ENCODE peak calls at places on chromosomes 5 and 9, in seven cellular contexts. One of them, this sample, is unnamed.

GRCh38 chr5:64874753-64875152 is 106.0 kb downstream of the CWC27 start:
- DNase-seq in progenitor cell of endocrine pancreas: no peak
- DNase-seq in HFFc6: no peak
- DNase-seq in lung: no peak
- DNase-seq in heart right ventricle: no peak
- DNase-seq in A673: no peak
- DNase-seq in fibroblast of mammary gland: peak
- DNase-seq in this sample: no peak

GRCh38 chr5:78187172-78187571 is 107.3 kb downstream of the AP3B1 start:
- DNase-seq in progenitor cell of endocrine pancreas: no peak
- DNase-seq in HFFc6: no peak
- DNase-seq in lung: no peak
- DNase-seq in heart right ventricle: no peak
- DNase-seq in A673: no peak
- DNase-seq in fibroblast of mammary gland: no peak
- DNase-seq in this sample: no peak

GRCh38 chr5:174242573-174242972 is 197.1 kb downstream of the NSG2 start:
- DNase-seq in progenitor cell of endocrine pancreas: no peak
- DNase-seq in HFFc6: no peak
- DNase-seq in lung: no peak
- DNase-seq in heart right ventricle: no peak
- DNase-seq in A673: no peak
- DNase-seq in fibroblast of mammary gland: no peak
- DNase-seq in this sample: no peak

GRCh38 chr9:98807811-98808195 is 333 bp downstream of the GALNT12 start:
- DNase-seq in progenitor cell of endocrine pancreas: no peak
- DNase-seq in HFFc6: no peak
- DNase-seq in lung: no peak
- DNase-seq in heart right ventricle: no peak
- DNase-seq in A673: no peak
- DNase-seq in fibroblast of mammary gland: no peak
- DNase-seq in this sample: no peak

GRCh38 chr9:72089461-72090130 is 29.2 kb upstream of the C9orf57 start:
- DNase-seq in progenitor cell of endocrine pancreas: no peak
- DNase-seq in HFFc6: no peak
- DNase-seq in lung: no peak
- DNase-seq in heart right ventricle: no peak
- DNase-seq in A673: no peak
- DNase-seq in fibroblast of mammary gland: no peak
- DNase-seq in this sample: no peak

GRCh38 chr9:136424750-136425362 is 14.4 kb downstream of the PMPCA start:
- DNase-seq in progenitor cell of endocrine pancreas: no peak
- DNase-seq in HFFc6: no peak
- DNase-seq in lung: no peak
- DNase-seq in heart right ventricle: no peak
- DNase-seq in A673: no peak
- DNase-seq in fibroblast of mammary gland: no peak
- DNase-seq in this sample: no peak

GRCh38 chr9:136525841-136526499 is 19.9 kb downstream of the NOTCH1 start:
- DNase-seq in progenitor cell of endocrine pancreas: no peak
- DNase-seq in HFFc6: no peak
- DNase-seq in lung: no peak
- DNase-seq in heart right ventricle: no peak
- DNase-seq in A673: no peak
- DNase-seq in fibroblast of mammary gland: no peak
- DNase-seq in this sample: peak

GRCh38 chr5:173303878-173304590 is 24.2 kb downstream of the STC2 start:
- DNase-seq in progenitor cell of endocrine pancreas: no peak
- DNase-seq in HFFc6: no peak
- DNase-seq in lung: no peak
- DNase-seq in heart right ventricle: no peak
- DNase-seq in A673: no peak
- DNase-seq in fibroblast of mammary gland: no peak
- DNase-seq in this sample: no peak

GRCh38 chr9:84293001-84293798 is 47.4 kb downstream of the SLC28A3 start:
- DNase-seq in progenitor cell of endocrine pancreas: no peak
- DNase-seq in HFFc6: no peak
- DNase-seq in lung: no peak
- DNase-seq in heart right ventricle: no peak
- DNase-seq in A673: no peak
- DNase-seq in fibroblast of mammary gland: no peak
- DNase-seq in this sample: no peak

DNA sequence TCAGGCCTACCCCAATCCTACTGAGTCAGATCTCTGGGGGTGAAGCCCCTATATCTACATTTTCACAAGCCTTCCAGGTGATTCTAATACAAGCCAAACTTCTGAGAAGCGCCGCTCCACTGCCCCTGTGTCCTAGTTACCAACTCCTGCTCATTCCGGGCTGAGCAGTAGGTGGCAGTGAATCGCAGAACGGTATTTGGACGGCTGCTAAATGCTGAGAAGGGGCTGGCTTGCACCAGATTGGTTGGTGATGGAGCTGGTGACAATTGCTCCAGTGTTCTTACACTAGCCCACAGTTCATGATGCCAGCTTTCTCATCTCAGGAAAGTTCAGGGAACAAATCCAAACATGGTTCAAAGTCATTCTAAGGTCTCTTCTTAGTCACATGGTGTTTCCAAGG is 31.1 kb upstream of the FGF1 start:
- DNase-seq in progenitor cell of endocrine pancreas: peak
- DNase-seq in HFFc6: peak
- DNase-seq in lung: peak
- DNase-seq in heart right ventricle: peak
- DNase-seq in A673: peak
- DNase-seq in fibroblast of mammary gland: peak
- DNase-seq in this sample: peak
- TF ChIP-seq CTCF in progenitor cell of endocrine pancreas: peak
- TF ChIP-seq CTCF in HFFc6: no peak
- TF ChIP-seq CTCF in lung: no peak
- TF ChIP-seq CTCF in heart right ventricle: peak
- TF ChIP-seq CTCF in A673: peak
- TF ChIP-seq CTCF in fibroblast of mammary gland: peak
- TF ChIP-seq CTCF in this sample: peak

DNA sequence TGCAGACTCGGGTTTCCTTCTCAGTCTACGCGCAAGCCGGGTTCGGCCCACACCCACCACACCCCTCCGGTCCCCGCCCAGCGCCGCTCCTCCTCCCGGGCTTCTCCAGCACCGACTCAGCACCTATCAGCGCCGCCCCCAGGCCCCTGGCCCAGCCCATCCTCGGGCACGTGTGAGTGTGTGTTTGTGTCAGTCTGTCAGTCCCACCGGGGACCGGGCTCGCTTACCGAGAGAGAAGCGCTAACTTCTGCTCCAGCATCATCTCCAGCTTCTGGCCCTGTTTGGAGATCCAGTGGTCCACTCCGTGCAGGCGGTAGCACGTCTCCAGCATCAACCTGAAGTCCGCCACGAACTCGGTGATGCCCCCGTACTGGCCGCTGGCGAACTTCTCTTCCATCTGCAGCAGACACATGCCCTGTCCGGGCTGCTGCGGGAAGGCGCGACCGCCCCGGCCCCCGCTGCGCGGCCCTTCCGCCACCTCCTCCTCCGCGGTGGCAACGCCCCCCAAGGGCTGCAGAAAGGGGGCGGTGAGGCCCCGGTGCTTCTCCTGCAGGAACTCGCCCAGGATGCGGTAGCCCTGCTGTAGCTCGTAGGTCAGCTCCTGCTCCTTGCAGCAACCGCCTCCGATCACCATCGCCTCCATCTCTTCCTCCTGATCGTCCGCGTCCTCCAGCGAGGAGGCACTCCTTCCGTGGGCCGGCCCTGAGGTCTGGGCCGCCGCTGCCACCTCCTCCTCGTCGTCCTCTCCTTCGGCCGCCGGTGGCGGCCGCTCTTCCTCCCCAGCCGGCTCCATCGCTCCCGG is 8.3 kb downstream of the RANBP6 start:
- DNase-seq in progenitor cell of endocrine pancreas: peak
- DNase-seq in HFFc6: peak
- DNase-seq in lung: peak
- DNase-seq in heart right ventricle: peak
- DNase-seq in A673: peak
- DNase-seq in fibroblast of mammary gland: peak
- DNase-seq in this sample: peak
- TF ChIP-seq CTCF in progenitor cell of endocrine pancreas: no peak
- TF ChIP-seq CTCF in HFFc6: peak
- TF ChIP-seq CTCF in lung: no peak
- TF ChIP-seq CTCF in heart right ventricle: no peak
- TF ChIP-seq CTCF in A673: no peak
- TF ChIP-seq CTCF in fibroblast of mammary gland: no peak
- TF ChIP-seq CTCF in this sample: no peak

DNA sequence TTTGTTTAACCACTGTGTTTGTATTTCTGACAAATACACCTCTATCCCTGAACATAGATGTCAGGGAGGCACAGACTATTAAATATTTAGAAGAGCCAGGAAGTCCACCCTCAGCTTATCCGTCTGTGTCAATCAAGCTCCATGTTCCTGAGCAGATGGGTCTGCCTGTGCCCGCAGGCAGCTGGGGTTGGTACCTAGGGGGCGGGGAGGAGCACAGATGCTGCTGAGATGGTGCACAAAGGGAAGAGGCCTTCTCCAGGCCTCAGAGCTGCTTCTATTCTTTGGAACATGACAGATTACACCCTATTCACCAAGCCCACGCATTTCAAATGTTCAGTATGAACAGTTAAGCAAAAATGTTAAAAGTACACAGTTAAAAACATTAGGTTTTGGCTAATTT is 142.1 kb downstream of the EPB41L4A start:
- DNase-seq in progenitor cell of endocrine pancreas: no peak
- DNase-seq in HFFc6: no peak
- DNase-seq in lung: no peak
- DNase-seq in heart right ventricle: no peak
- DNase-seq in A673: no peak
- DNase-seq in fibroblast of mammary gland: no peak
- DNase-seq in this sample: no peak
- TF ChIP-seq CTCF in progenitor cell of endocrine pancreas: no peak
- TF ChIP-seq CTCF in HFFc6: no peak
- TF ChIP-seq CTCF in lung: no peak
- TF ChIP-seq CTCF in heart right ventricle: no peak
- TF ChIP-seq CTCF in A673: no peak
- TF ChIP-seq CTCF in fibroblast of mammary gland: no peak
- TF ChIP-seq CTCF in this sample: no peak

GRCh38 chr9:32775283-32775682 is 8.1 kb upstream of the TMEM215 start:
- DNase-seq in progenitor cell of endocrine pancreas: no peak
- DNase-seq in HFFc6: no peak
- DNase-seq in lung: no peak
- DNase-seq in heart right ventricle: no peak
- DNase-seq in A673: no peak
- DNase-seq in fibroblast of mammary gland: no peak
- DNase-seq in this sample: no peak
- TF ChIP-seq CTCF in progenitor cell of endocrine pancreas: no peak
- TF ChIP-seq CTCF in HFFc6: no peak
- TF ChIP-seq CTCF in lung: no peak
- TF ChIP-seq CTCF in heart right ventricle: no peak
- TF ChIP-seq CTCF in A673: no peak
- TF ChIP-seq CTCF in fibroblast of mammary gland: no peak
- TF ChIP-seq CTCF in this sample: no peak

DNA sequence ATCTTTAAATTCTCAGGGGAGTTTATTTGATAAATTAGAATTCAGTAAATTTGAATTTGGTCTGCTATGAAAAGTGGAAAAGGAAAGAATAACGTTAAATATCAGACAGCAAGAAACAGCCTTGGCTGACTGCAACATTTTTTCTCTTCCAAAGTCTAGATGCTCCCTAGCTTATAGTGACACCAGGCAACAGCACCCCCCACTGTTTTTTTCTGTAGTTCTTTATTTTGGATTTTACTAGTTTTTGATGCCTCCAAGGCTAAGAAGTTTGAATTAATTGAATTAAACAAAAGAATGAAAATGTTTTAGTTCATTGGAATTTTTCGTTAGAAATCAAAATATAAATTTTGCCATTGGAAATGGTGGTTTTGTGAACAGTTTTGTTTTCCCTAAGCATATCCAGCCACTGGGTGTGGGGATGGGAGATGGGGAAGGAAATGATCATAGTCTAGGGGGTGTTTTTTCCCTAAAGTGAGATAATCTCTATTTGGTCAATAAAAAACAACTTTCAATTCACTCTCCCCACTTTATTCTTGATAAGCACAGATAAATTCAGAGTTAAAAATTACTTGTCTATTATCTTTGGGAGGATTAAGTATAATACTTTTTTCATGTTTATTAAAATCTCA is 199.3 kb upstream of the CD180 start:
- DNase-seq in progenitor cell of endocrine pancreas: no peak
- DNase-seq in HFFc6: no peak
- DNase-seq in lung: no peak
- DNase-seq in heart right ventricle: no peak
- DNase-seq in A673: peak
- DNase-seq in fibroblast of mammary gland: peak
- DNase-seq in this sample: no peak
- TF ChIP-seq CTCF in progenitor cell of endocrine pancreas: no peak
- TF ChIP-seq CTCF in HFFc6: no peak
- TF ChIP-seq CTCF in lung: no peak
- TF ChIP-seq CTCF in heart right ventricle: no peak
- TF ChIP-seq CTCF in A673: peak
- TF ChIP-seq CTCF in fibroblast of mammary gland: no peak
- TF ChIP-seq CTCF in this sample: no peak

GRCh38 chr9:124122321-124122720 is 110.8 kb downstream of the LHX2 start:
- DNase-seq in progenitor cell of endocrine pancreas: no peak
- DNase-seq in HFFc6: peak
- DNase-seq in lung: no peak
- DNase-seq in heart right ventricle: no peak
- DNase-seq in A673: no peak
- DNase-seq in fibroblast of mammary gland: peak
- DNase-seq in this sample: no peak

GRCh38 chr9:124121725-124122124 is 110.2 kb downstream of the LHX2 start:
- DNase-seq in progenitor cell of endocrine pancreas: no peak
- DNase-seq in HFFc6: no peak
- DNase-seq in lung: no peak
- DNase-seq in heart right ventricle: no peak
- DNase-seq in A673: no peak
- DNase-seq in fibroblast of mammary gland: no peak
- DNase-seq in this sample: no peak

GRCh38 chr9:124122813-124123462 is 111.4 kb downstream of the LHX2 start:
- DNase-seq in progenitor cell of endocrine pancreas: no peak
- DNase-seq in HFFc6: peak
- DNase-seq in lung: no peak
- DNase-seq in heart right ventricle: no peak
- DNase-seq in A673: no peak
- DNase-seq in fibroblast of mammary gland: peak
- DNase-seq in this sample: no peak

GRCh38 chr9:124118894-124119293 is 107.3 kb downstream of the LHX2 start:
- DNase-seq in progenitor cell of endocrine pancreas: no peak
- DNase-seq in HFFc6: no peak
- DNase-seq in lung: no peak
- DNase-seq in heart right ventricle: no peak
- DNase-seq in A673: no peak
- DNase-seq in fibroblast of mammary gland: no peak
- DNase-seq in this sample: no peak

GRCh38 chr9:124120272-124120671 is 108.7 kb downstream of the LHX2 start:
- DNase-seq in progenitor cell of endocrine pancreas: no peak
- DNase-seq in HFFc6: no peak
- DNase-seq in lung: no peak
- DNase-seq in heart right ventricle: no peak
- DNase-seq in A673: no peak
- DNase-seq in fibroblast of mammary gland: no peak
- DNase-seq in this sample: no peak
- TF ChIP-seq CTCF in progenitor cell of endocrine pancreas: no peak
- TF ChIP-seq CTCF in HFFc6: no peak
- TF ChIP-seq CTCF in lung: no peak
- TF ChIP-seq CTCF in heart right ventricle: no peak
- TF ChIP-seq CTCF in A673: no peak
- TF ChIP-seq CTCF in fibroblast of mammary gland: no peak
- TF ChIP-seq CTCF in this sample: no peak